ENCODE peak calls at places on chromosomes 6 and 20, in four cellular contexts. One of them, this sample, is unnamed.
A peak's percentile ranks its signal among the peaks of the same experiment; 100 is the strongest.

GRCh38 chr20:47574616-47575401 is 73.1 kb downstream of the NCOA3 start:
- DNase-seq in GM23338: peak; percentile 13
- DNase-seq in CD8-positive, alpha-beta T cell: no peak
- DNase-seq in aorta: no peak
- DNase-seq in this sample: no peak

GRCh38 chr6:13268914-13269532 is 59.3 kb downstream of the TBC1D7 start:
- DNase-seq in GM23338: peak; percentile 57
- DNase-seq in CD8-positive, alpha-beta T cell: no peak
- DNase-seq in aorta: no peak
- DNase-seq in this sample: no peak

GRCh38 chr6:135182993-135183531 is 2.0 kb downstream of the MYB start:
- DNase-seq in GM23338: peak; percentile 70
- DNase-seq in CD8-positive, alpha-beta T cell: peak; percentile 70
- DNase-seq in aorta: peak; percentile 74
- DNase-seq in this sample: peak; percentile 67

GRCh38 chr6:165515963-165516624 is 146.9 kb downstream of the PDE10A start:
- DNase-seq in GM23338: no peak
- DNase-seq in CD8-positive, alpha-beta T cell: no peak
- DNase-seq in aorta: no peak
- DNase-seq in this sample: no peak

GRCh38 chr6:2870046-2870636 is 28.5 kb upstream of the SERPINB1 start:
- DNase-seq in GM23338: peak; percentile 41
- DNase-seq in CD8-positive, alpha-beta T cell: no peak
- DNase-seq in aorta: peak; percentile 57
- DNase-seq in this sample: no peak

GRCh38 chr6:138485586-138486248 is 13.6 kb downstream of the NHSL1 start:
- DNase-seq in GM23338: peak; percentile 60
- DNase-seq in CD8-positive, alpha-beta T cell: no peak
- DNase-seq in aorta: no peak
- DNase-seq in this sample: no peak

GRCh38 chr6:164911873-164912580 is 397.4 kb downstream of the C6orf118 start:
- DNase-seq in GM23338: no peak
- DNase-seq in CD8-positive, alpha-beta T cell: no peak
- DNase-seq in aorta: no peak
- DNase-seq in this sample: no peak

GRCh38 chr20:24610341-24611115 is 141.1 kb downstream of the SYNDIG1 start:
- DNase-seq in GM23338: peak; percentile 24
- DNase-seq in CD8-positive, alpha-beta T cell: no peak
- DNase-seq in aorta: no peak
- DNase-seq in this sample: no peak

GRCh38 chr6:44072959-44073611 is 54.2 kb downstream of the MRPL14 start:
- DNase-seq in GM23338: peak; percentile 95
- DNase-seq in CD8-positive, alpha-beta T cell: peak; percentile 66
- DNase-seq in aorta: peak; percentile 92
- DNase-seq in this sample: peak; percentile 82

GRCh38 chr6:134176283-134176975 is 124.0 kb upstream of the SLC2A12 start:
- DNase-seq in GM23338: peak; percentile 69
- DNase-seq in CD8-positive, alpha-beta T cell: no peak
- DNase-seq in aorta: peak; percentile 88
- DNase-seq in this sample: peak; percentile 77

GRCh38 chr20:60262967-60263603 is 304.9 kb downstream of the CDH26 start:
- DNase-seq in GM23338: peak; percentile 58
- DNase-seq in CD8-positive, alpha-beta T cell: peak; percentile 56
- DNase-seq in aorta: no peak
- DNase-seq in this sample: peak; percentile 34

GRCh38 chr6:129893513-129894098 is 32.5 kb upstream of the TMEM244 start:
- DNase-seq in GM23338: no peak
- DNase-seq in CD8-positive, alpha-beta T cell: no peak
- DNase-seq in aorta: no peak
- DNase-seq in this sample: no peak

GRCh38 chr20:46188866-46189265 is 70.8 kb downstream of the CD40 start:
- DNase-seq in GM23338: no peak
- DNase-seq in CD8-positive, alpha-beta T cell: no peak
- DNase-seq in aorta: no peak
- DNase-seq in this sample: no peak

GRCh38 chr6:98825602-98826230 is 8.7 kb upstream of the POU3F2 start:
- DNase-seq in GM23338: no peak
- DNase-seq in CD8-positive, alpha-beta T cell: no peak
- DNase-seq in aorta: no peak
- DNase-seq in this sample: no peak

GRCh38 chr6:38432079-38432478 is 207.7 kb downstream of the BTBD9 start:
- DNase-seq in GM23338: no peak
- DNase-seq in CD8-positive, alpha-beta T cell: no peak
- DNase-seq in aorta: no peak
- DNase-seq in this sample: no peak

GRCh38 chr20:8148501-8148900 is 16.4 kb downstream of the PLCB1 start:
- DNase-seq in GM23338: no peak
- DNase-seq in CD8-positive, alpha-beta T cell: no peak
- DNase-seq in aorta: no peak
- DNase-seq in this sample: no peak

GRCh38 chr6:34657307-34657978 is 39.1 kb downstream of the ILRUN start:
- DNase-seq in GM23338: peak; percentile 45
- DNase-seq in CD8-positive, alpha-beta T cell: peak; percentile 28
- DNase-seq in aorta: no peak
- DNase-seq in this sample: peak; percentile 73

GRCh38 chr6:1312193-1312443 is 220 bp downstream of the FOXQ1 start:
- DNase-seq in GM23338: no peak
- DNase-seq in CD8-positive, alpha-beta T cell: no peak
- DNase-seq in aorta: no peak
- DNase-seq in this sample: no peak
- H3K27ac ChIP-seq in GM23338: no peak overlapping the region
- H3K27ac ChIP-seq in CD8-positive, alpha-beta T cell: no peak overlapping the region
- H3K27ac ChIP-seq in aorta: no peak overlapping the region
- H3K27ac ChIP-seq in this sample: peak overlapping the region; percentile 68

DNA sequence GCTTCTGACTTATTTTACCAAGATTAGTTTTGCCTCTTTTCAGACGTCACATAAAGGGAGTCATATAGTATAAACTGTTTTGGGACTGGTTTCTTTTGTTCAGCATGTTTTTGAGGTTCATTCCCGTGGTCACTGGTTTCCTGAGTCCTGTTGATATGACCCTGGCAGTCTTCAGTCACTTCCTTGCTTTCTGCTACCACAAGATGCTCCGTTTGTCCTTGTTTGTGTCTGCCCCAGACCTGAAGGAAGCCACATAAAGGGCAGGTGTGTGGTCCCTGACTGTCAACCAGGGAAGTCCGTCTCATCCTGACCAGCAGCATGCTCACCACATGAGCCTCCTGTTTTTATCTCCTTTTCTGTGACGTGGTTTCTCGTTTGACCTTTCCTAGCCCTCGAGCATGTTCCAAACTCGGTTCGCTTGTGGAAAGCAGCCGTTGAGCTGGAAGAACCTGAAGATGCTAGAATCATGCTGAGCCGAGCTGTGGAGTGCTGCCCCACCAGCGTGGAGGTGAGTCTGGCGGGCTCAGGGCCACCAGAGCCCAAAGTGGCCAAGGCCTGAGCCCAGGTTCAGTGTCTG is 26.1 kb upstream of the C20orf204 start:
- DNase-seq in GM23338: no peak
- DNase-seq in CD8-positive, alpha-beta T cell: no peak
- DNase-seq in aorta: no peak
- DNase-seq in this sample: no peak
- H3K36me3 ChIP-seq in GM23338: peaks cover 31% of the 10 kb centered on the region
- H3K36me3 ChIP-seq in CD8-positive, alpha-beta T cell: peaks cover 45% of the 10 kb centered on the region
- H3K36me3 ChIP-seq in aorta: peaks cover 10% of the 10 kb centered on the region
- H3K36me3 ChIP-seq in this sample: peaks cover 10% of the 10 kb centered on the region

GRCh38 chr20:13783528-13783927 is 1.2 kb downstream of the ESF1 start:
- DNase-seq in GM23338: peak; percentile 4
- DNase-seq in CD8-positive, alpha-beta T cell: no peak
- DNase-seq in aorta: no peak
- DNase-seq in this sample: no peak
- H3K27ac ChIP-seq in GM23338: no peak overlapping the region
- H3K27ac ChIP-seq in CD8-positive, alpha-beta T cell: no peak overlapping the region
- H3K27ac ChIP-seq in aorta: no peak overlapping the region
- H3K27ac ChIP-seq in this sample: no peak overlapping the region

DNA sequence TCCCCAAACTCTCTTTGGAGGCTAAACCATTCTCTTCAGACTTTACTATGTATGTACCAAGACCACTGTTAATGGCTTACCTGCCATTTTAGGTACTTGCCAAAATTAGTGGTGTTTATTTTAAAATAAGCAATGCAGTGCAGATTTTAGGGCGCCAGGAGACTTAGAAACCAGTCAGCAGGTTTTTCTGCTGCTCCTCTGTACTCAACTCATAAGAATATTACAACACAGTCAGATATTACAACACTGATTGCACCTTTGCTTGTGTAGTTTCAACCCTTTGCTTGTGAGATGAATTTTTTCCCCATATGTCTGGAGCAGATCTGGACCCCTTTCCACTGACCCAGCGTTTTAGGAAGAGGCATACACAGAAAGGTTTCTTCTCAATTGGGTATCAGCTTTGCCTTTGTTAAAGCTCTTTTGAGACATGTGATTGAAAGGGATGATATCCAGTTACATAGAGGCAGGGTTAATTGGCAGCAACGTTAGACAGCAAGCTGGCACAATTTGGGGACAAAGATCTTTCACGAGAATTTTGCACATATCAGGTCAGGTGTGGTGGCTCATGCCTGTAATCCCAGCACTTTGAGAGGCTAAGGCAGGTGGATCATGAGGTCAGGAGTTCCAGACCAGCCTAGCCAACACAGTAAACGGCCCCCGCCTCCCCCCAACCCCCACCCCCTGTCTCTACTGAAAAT is 6.2 kb downstream of the TTPAL start:
- DNase-seq in GM23338: no peak
- DNase-seq in CD8-positive, alpha-beta T cell: no peak
- DNase-seq in aorta: no peak
- DNase-seq in this sample: no peak
- H3K36me3 ChIP-seq in GM23338: no peaks in the 10 kb centered on the region
- H3K36me3 ChIP-seq in CD8-positive, alpha-beta T cell: peaks cover 24% of the 10 kb centered on the region
- H3K36me3 ChIP-seq in aorta: no peaks in the 10 kb centered on the region
- H3K36me3 ChIP-seq in this sample: peaks cover 33% of the 10 kb centered on the region

DNA sequence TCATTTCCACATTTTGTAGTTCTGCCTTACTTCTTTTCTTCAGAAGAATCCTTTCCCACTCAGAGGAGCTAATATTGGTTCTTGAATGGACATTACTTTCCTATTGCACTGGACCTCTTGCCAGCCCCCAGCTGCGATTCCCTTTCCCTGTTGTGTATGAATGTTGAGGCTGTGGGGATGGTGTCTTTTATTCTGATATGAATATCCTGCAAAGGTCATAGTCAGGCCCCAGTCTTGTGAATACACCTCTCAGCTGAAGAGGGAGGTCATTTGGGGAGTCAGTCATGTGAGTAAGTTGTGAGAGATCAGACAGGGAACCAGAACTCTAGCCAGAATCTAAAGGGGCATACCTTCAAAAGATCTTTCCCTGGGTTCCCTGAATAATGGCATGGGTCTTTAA is 32.6 kb upstream of the OSTM1 start:
- DNase-seq in GM23338: no peak
- DNase-seq in CD8-positive, alpha-beta T cell: no peak
- DNase-seq in aorta: no peak
- DNase-seq in this sample: no peak
- H3K27ac ChIP-seq in GM23338: peak overlapping the region; percentile 14
- H3K27ac ChIP-seq in CD8-positive, alpha-beta T cell: no peak overlapping the region
- H3K27ac ChIP-seq in aorta: no peak overlapping the region
- H3K27ac ChIP-seq in this sample: no peak overlapping the region